ENCODE peak calls at places on chromosome 1, in eight cellular contexts. One of them, this sample, is unnamed.

GRCh38 chr1:40939320-40940059 is 40.0 kb upstream of the CTPS1 start:
- DNase-seq in colonic mucosa: no peak
- DNase-seq in breast epithelium: no peak
- DNase-seq in mammary epithelial cell: no peak
- DNase-seq in brain microvascular endothelial cell: no peak
- DNase-seq in lower leg skin: no peak
- DNase-seq in heart left ventricle: no peak
- DNase-seq in left lung: no peak
- DNase-seq in this sample: no peak

GRCh38 chr1:97920832-97921571 is at the start of gene DPYD:
- DNase-seq in colonic mucosa: peak
- DNase-seq in breast epithelium: peak
- DNase-seq in mammary epithelial cell: peak
- DNase-seq in brain microvascular endothelial cell: peak
- DNase-seq in lower leg skin: peak
- DNase-seq in heart left ventricle: peak
- DNase-seq in left lung: peak
- DNase-seq in this sample: peak

GRCh38 chr1:8679411-8679800 is 138.0 kb downstream of the RERE start:
- DNase-seq in colonic mucosa: no peak
- DNase-seq in breast epithelium: no peak
- DNase-seq in mammary epithelial cell: no peak
- DNase-seq in brain microvascular endothelial cell: peak
- DNase-seq in lower leg skin: no peak
- DNase-seq in heart left ventricle: no peak
- DNase-seq in left lung: no peak
- DNase-seq in this sample: no peak

GRCh38 chr1:68528243-68528642 is 31.4 kb upstream of the DEPDC1 start:
- DNase-seq in colonic mucosa: no peak
- DNase-seq in breast epithelium: peak
- DNase-seq in mammary epithelial cell: peak
- DNase-seq in brain microvascular endothelial cell: no peak
- DNase-seq in lower leg skin: no peak
- DNase-seq in heart left ventricle: no peak
- DNase-seq in left lung: no peak
- DNase-seq in this sample: no peak

GRCh38 chr1:58883888-58884482 is 100.1 kb upstream of the JUN start:
- DNase-seq in colonic mucosa: no peak
- DNase-seq in breast epithelium: no peak
- DNase-seq in mammary epithelial cell: no peak
- DNase-seq in brain microvascular endothelial cell: no peak
- DNase-seq in lower leg skin: no peak
- DNase-seq in heart left ventricle: no peak
- DNase-seq in left lung: no peak
- DNase-seq in this sample: no peak

GRCh38 chr1:107895403-107896181 is 69.4 kb downstream of the VAV3 start:
- DNase-seq in colonic mucosa: no peak
- DNase-seq in breast epithelium: no peak
- DNase-seq in mammary epithelial cell: no peak
- DNase-seq in brain microvascular endothelial cell: no peak
- DNase-seq in lower leg skin: no peak
- DNase-seq in heart left ventricle: no peak
- DNase-seq in left lung: no peak
- DNase-seq in this sample: no peak

GRCh38 chr1:231376101-231376500 is 38.0 kb downstream of the SPRTN start:
- DNase-seq in colonic mucosa: no peak
- DNase-seq in breast epithelium: no peak
- DNase-seq in mammary epithelial cell: no peak
- DNase-seq in brain microvascular endothelial cell: no peak
- DNase-seq in lower leg skin: no peak
- DNase-seq in heart left ventricle: no peak
- DNase-seq in left lung: no peak
- DNase-seq in this sample: no peak

GRCh38 chr1:95115708-95116137 is 1.4 kb upstream of the TLCD4 start:
- DNase-seq in colonic mucosa: no peak
- DNase-seq in breast epithelium: no peak
- DNase-seq in mammary epithelial cell: peak
- DNase-seq in brain microvascular endothelial cell: no peak
- DNase-seq in lower leg skin: no peak
- DNase-seq in heart left ventricle: no peak
- DNase-seq in left lung: no peak
- DNase-seq in this sample: no peak

GRCh38 chr1:193754732-193755427 is 568.5 kb upstream of the B3GALT2 start:
- DNase-seq in colonic mucosa: no peak
- DNase-seq in breast epithelium: no peak
- DNase-seq in mammary epithelial cell: no peak
- DNase-seq in brain microvascular endothelial cell: no peak
- DNase-seq in lower leg skin: no peak
- DNase-seq in heart left ventricle: no peak
- DNase-seq in left lung: no peak
- DNase-seq in this sample: no peak

GRCh38 chr1:26602378-26602959 is 72.9 kb downstream of the RPS6KA1 start:
- DNase-seq in colonic mucosa: peak
- DNase-seq in breast epithelium: no peak
- DNase-seq in mammary epithelial cell: peak
- DNase-seq in brain microvascular endothelial cell: peak
- DNase-seq in lower leg skin: no peak
- DNase-seq in heart left ventricle: no peak
- DNase-seq in left lung: no peak
- DNase-seq in this sample: no peak

GRCh38 chr1:90391116-90391515 is 326.0 kb downstream of the BARHL2 start:
- DNase-seq in colonic mucosa: no peak
- DNase-seq in breast epithelium: no peak
- DNase-seq in mammary epithelial cell: peak
- DNase-seq in brain microvascular endothelial cell: no peak
- DNase-seq in lower leg skin: no peak
- DNase-seq in heart left ventricle: no peak
- DNase-seq in left lung: no peak
- DNase-seq in this sample: no peak

GRCh38 chr1:22627331-22627730 is 9.1 kb upstream of the C1QA start:
- DNase-seq in colonic mucosa: no peak
- DNase-seq in breast epithelium: no peak
- DNase-seq in mammary epithelial cell: no peak
- DNase-seq in brain microvascular endothelial cell: no peak
- DNase-seq in lower leg skin: no peak
- DNase-seq in heart left ventricle: no peak
- DNase-seq in left lung: no peak
- DNase-seq in this sample: no peak

GRCh38 chr1:1788646-1789431 is 10.6 kb upstream of the NADK start:
- DNase-seq in colonic mucosa: peak
- DNase-seq in breast epithelium: no peak
- DNase-seq in mammary epithelial cell: no peak
- DNase-seq in brain microvascular endothelial cell: no peak
- DNase-seq in lower leg skin: no peak
- DNase-seq in heart left ventricle: no peak
- DNase-seq in left lung: no peak
- DNase-seq in this sample: no peak

GRCh38 chr1:116330342-116330652 is 42.7 kb upstream of the ATP1A1 start:
- DNase-seq in colonic mucosa: no peak
- DNase-seq in breast epithelium: no peak
- DNase-seq in mammary epithelial cell: no peak
- DNase-seq in brain microvascular endothelial cell: peak
- DNase-seq in lower leg skin: no peak
- DNase-seq in heart left ventricle: no peak
- DNase-seq in left lung: no peak
- DNase-seq in this sample: no peak

GRCh38 chr1:21508580-21509350 is 458 bp upstream of the ALPL start:
- DNase-seq in colonic mucosa: peak
- DNase-seq in breast epithelium: no peak
- DNase-seq in mammary epithelial cell: peak
- DNase-seq in brain microvascular endothelial cell: no peak
- DNase-seq in lower leg skin: no peak
- DNase-seq in heart left ventricle: peak
- DNase-seq in left lung: peak
- DNase-seq in this sample: peak
- TF ChIP-seq CTCF in colonic mucosa: no peak
- TF ChIP-seq CTCF in breast epithelium: peak
- TF ChIP-seq CTCF in mammary epithelial cell: peak
- TF ChIP-seq CTCF in brain microvascular endothelial cell: peak
- TF ChIP-seq CTCF in lower leg skin: no peak
- TF ChIP-seq CTCF in heart left ventricle: peak
- TF ChIP-seq CTCF in left lung: peak
- TF ChIP-seq CTCF in this sample: peak

GRCh38 chr1:229506633-229507032 is 1.5 kb downstream of the NUP133 start:
- DNase-seq in colonic mucosa: no peak
- DNase-seq in breast epithelium: no peak
- DNase-seq in mammary epithelial cell: no peak
- DNase-seq in brain microvascular endothelial cell: no peak
- DNase-seq in lower leg skin: no peak
- DNase-seq in heart left ventricle: no peak
- DNase-seq in left lung: no peak
- DNase-seq in this sample: no peak
- H3K4me3 ChIP-seq in colonic mucosa: no peak
- H3K4me3 ChIP-seq in breast epithelium: no peak
- H3K4me3 ChIP-seq in mammary epithelial cell: peak
- H3K4me3 ChIP-seq in brain microvascular endothelial cell: no peak
- H3K4me3 ChIP-seq in lower leg skin: no peak
- H3K4me3 ChIP-seq in heart left ventricle: no peak
- H3K4me3 ChIP-seq in left lung: no peak
- H3K4me3 ChIP-seq in this sample: no peak

GRCh38 chr1:28895896-28896608 is 18.3 kb upstream of the EPB41 start:
- DNase-seq in colonic mucosa: no peak
- DNase-seq in breast epithelium: no peak
- DNase-seq in mammary epithelial cell: no peak
- DNase-seq in brain microvascular endothelial cell: no peak
- DNase-seq in lower leg skin: no peak
- DNase-seq in heart left ventricle: no peak
- DNase-seq in left lung: no peak
- DNase-seq in this sample: no peak

GRCh38 chr1:28894785-28895184 is 19.6 kb upstream of the EPB41 start:
- DNase-seq in colonic mucosa: no peak
- DNase-seq in breast epithelium: no peak
- DNase-seq in mammary epithelial cell: no peak
- DNase-seq in brain microvascular endothelial cell: no peak
- DNase-seq in lower leg skin: no peak
- DNase-seq in heart left ventricle: no peak
- DNase-seq in left lung: no peak
- DNase-seq in this sample: no peak

GRCh38 chr1:28890836-28891235 is 23.5 kb upstream of the EPB41 start:
- DNase-seq in colonic mucosa: no peak
- DNase-seq in breast epithelium: no peak
- DNase-seq in mammary epithelial cell: no peak
- DNase-seq in brain microvascular endothelial cell: no peak
- DNase-seq in lower leg skin: no peak
- DNase-seq in heart left ventricle: no peak
- DNase-seq in left lung: no peak
- DNase-seq in this sample: no peak

GRCh38 chr1:28891256-28891655 is 23.1 kb upstream of the EPB41 start:
- DNase-seq in colonic mucosa: no peak
- DNase-seq in breast epithelium: no peak
- DNase-seq in mammary epithelial cell: no peak
- DNase-seq in brain microvascular endothelial cell: no peak
- DNase-seq in lower leg skin: no peak
- DNase-seq in heart left ventricle: no peak
- DNase-seq in left lung: no peak
- DNase-seq in this sample: no peak

DNA sequence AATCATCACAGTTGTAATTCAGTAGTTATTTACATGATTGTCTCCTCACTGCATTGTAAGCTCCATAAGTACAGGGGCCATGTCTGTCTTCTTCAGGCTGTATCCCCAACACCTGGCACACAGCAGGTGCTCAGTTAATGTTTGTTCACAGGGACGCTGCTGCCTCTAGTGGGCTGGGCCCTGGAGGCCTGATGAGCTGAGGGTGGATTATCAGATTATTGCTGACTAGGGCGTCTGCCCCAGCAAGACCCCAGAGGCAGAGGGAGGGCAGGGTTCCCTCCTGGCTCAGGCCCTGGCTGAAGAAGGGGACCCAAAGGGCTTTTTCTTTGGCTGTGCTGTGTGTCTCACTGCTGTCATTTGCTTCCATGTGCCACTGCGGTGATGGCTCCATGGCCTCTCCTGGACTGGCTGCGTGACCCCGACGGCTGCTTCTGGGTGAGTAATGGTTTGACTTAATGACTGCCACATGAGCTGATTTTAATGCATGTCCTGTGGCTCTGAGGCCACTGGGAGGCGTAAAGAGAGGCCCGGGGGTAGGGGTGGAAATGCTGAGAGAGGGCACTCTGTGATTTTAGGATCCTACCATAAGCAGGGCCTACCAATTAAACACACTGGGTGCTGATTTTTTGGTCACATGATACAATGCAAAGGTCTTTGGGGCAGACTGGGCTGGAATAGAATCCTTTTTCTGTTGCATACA is 20.8 kb upstream of the EPB41 start:
- DNase-seq in colonic mucosa: no peak
- DNase-seq in breast epithelium: no peak
- DNase-seq in mammary epithelial cell: no peak
- DNase-seq in brain microvascular endothelial cell: peak
- DNase-seq in lower leg skin: no peak
- DNase-seq in heart left ventricle: no peak
- DNase-seq in left lung: no peak
- DNase-seq in this sample: no peak
- TF ChIP-seq CTCF in colonic mucosa: no peak
- TF ChIP-seq CTCF in breast epithelium: peak
- TF ChIP-seq CTCF in mammary epithelial cell: peak
- TF ChIP-seq CTCF in brain microvascular endothelial cell: peak
- TF ChIP-seq CTCF in lower leg skin: no peak
- TF ChIP-seq CTCF in heart left ventricle: no peak
- TF ChIP-seq CTCF in left lung: no peak
- TF ChIP-seq CTCF in this sample: no peak

DNA sequence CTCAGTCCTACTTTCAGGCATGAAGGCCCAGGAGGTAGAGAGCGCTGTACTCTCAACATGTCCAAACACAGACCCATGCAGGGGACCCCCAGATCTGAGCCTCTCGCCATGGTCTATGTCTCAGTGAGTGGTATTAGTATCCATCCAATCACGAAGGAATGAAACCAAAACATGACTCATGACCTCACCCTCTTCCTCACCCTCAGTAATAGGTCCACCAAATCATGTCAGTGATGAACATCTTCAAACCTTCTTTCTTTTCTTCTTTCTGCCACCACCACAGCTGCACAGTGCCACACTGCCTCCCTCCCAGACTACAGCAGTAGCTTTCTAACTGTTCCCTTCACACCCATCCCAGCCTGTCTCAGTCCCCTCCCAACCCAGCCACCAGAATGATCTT is 16.8 kb downstream of the C1orf116 start:
- DNase-seq in colonic mucosa: no peak
- DNase-seq in breast epithelium: no peak
- DNase-seq in mammary epithelial cell: no peak
- DNase-seq in brain microvascular endothelial cell: no peak
- DNase-seq in lower leg skin: no peak
- DNase-seq in heart left ventricle: no peak
- DNase-seq in left lung: no peak
- DNase-seq in this sample: no peak
- H3K4me3 ChIP-seq in colonic mucosa: no peak
- H3K4me3 ChIP-seq in breast epithelium: no peak
- H3K4me3 ChIP-seq in mammary epithelial cell: no peak
- H3K4me3 ChIP-seq in brain microvascular endothelial cell: no peak
- H3K4me3 ChIP-seq in lower leg skin: no peak
- H3K4me3 ChIP-seq in heart left ventricle: no peak
- H3K4me3 ChIP-seq in left lung: no peak
- H3K4me3 ChIP-seq in this sample: no peak

This sample was measured in dorsolateral prefrontal cortex.